ENCODE peak calls at places on chromosome 9, in four cellular contexts. M, G, E and R are unnamed samples.

GRCh38 chr9:134558124-134558805 is 83.3 kb upstream of the COL5A1 start:
- DNase-seq in G (no peak), E (no peak), M (no peak), R (no peak)

GRCh38 chr9:110148384-110148783 is 59.6 kb downstream of the C9orf152 start:
- DNase-seq in G (peak), M (no peak), E (peak), R (peak)

GRCh38 chr9:4985376-4986266 is 549 bp downstream of the JAK2 start:
- DNase-seq in G (peak), M (no peak), E (peak), R (peak)

GRCh38 chr9:95197692-95198271 is 119.7 kb downstream of the FANCC start:
- DNase-seq in M (no peak), E (no peak), G (peak), R (peak)

GRCh38 chr9:136644593-136645342 is 17.9 kb upstream of the EGFL7 start:
- DNase-seq in G (peak), E (peak), M (no peak), R (no peak)

GRCh38 chr9:137301086-137301947 is 754 bp downstream of the NRARP start:
- DNase-seq in M (peak), E (no peak), G (peak), R (no peak)

GRCh38 chr9:72978724-72979123 is 25.9 kb upstream of the ALDH1A1 start:
- DNase-seq in M (no peak), E (no peak), G (no peak), R (peak)

GRCh38 chr9:36728651-36729520 is 156.2 kb downstream of the MELK start:
- DNase-seq in G (peak), M (peak), E (peak), R (peak)

GRCh38 chr9:92328225-92328624 is 2.5 kb downstream of the CENPP start:
- DNase-seq in G (peak), M (no peak), E (no peak), R (peak)

GRCh38 chr9:132168347-132168746 is 6.5 kb downstream of the NTNG2 start:
- DNase-seq in E (no peak), G (peak), M (no peak), R (no peak)

GRCh38 chr9:18747590-18747989 is 273.6 kb downstream of the ADAMTSL1 start:
- DNase-seq in E (no peak), G (no peak), M (no peak), R (peak)

GRCh38 chr9:7149258-7149657 is 391.5 kb downstream of the KDM4C start:
- DNase-seq in M (no peak), E (no peak), G (no peak), R (no peak)

GRCh38 chr9:119873877-119874276 is 504.6 kb upstream of the BRINP1 start:
- DNase-seq in G (no peak), M (no peak), E (no peak), R (no peak)

GRCh38 chr9:34612788-34613390 is 992 bp upstream of the RPP25L start:
- DNase-seq in M (peak), G (peak), E (peak), R (peak)

GRCh38 chr9:7173139-7173538 is 415.4 kb downstream of the KDM4C start:
- DNase-seq in M (no peak), E (no peak), G (no peak), R (no peak)

GRCh38 chr9:115694014-115694413 is 459.6 kb upstream of the PAPPA start:
- DNase-seq in E (no peak), G (peak), M (no peak), R (peak)